ENCODE peak calls at places on chromosomes 1 and 21, in six cellular contexts. V is heart right ventricle; N is IMR-90; Y is brain microvascular endothelial cell; O is activated CD4-positive, alpha-beta T cell treated with anti-CD3 and anti-CD28 coated beads for 48 hours; K is thoracic aorta. A is an unnamed sample.

GRCh38 chr1:234973426-234974250 is 155.0 kb downstream of the TOMM20 start:
- DNase-seq in N (no peak), K (no peak), V (no peak), O (no peak), Y (no peak), A (no peak)

GRCh38 chr1:39752703-39753102 is 14.0 kb downstream of the PPIE start:
- DNase-seq in V (no peak), O (no peak), K (no peak), Y (no peak), N (no peak), A (no peak)

GRCh38 chr1:25550683-25551310 is 7.4 kb downstream of the LDLRAP1 start:
- DNase-seq in Y (no peak), V (peak), K (no peak), N (peak), O (no peak), A (no peak)

GRCh38 chr1:25650219-25650576 is 33.6 kb downstream of the MAN1C1 start:
- DNase-seq in Y (no peak), K (no peak), V (no peak), N (no peak), O (no peak), A (no peak)

GRCh38 chr1:152182431-152182830 is 23.4 kb upstream of the RPTN start:
- DNase-seq in K (no peak), O (peak), Y (peak), V (no peak), N (no peak), A (peak)

GRCh38 chr1:62407398-62408009 is 29.3 kb upstream of the USP1 start:
- DNase-seq in N (peak), V (peak), K (no peak), Y (peak), O (peak), A (peak)

GRCh38 chr1:242081446-242081845 is 82.5 kb upstream of the MAP1LC3C start:
- DNase-seq in K (no peak), N (no peak), O (no peak), Y (no peak), V (no peak), A (no peak)

GRCh38 chr1:100995196-100995983 is 30.2 kb downstream of the DPH5 start:
- DNase-seq in Y (no peak), V (no peak), K (no peak), O (no peak), N (peak), A (no peak)

GRCh38 chr1:36172983-36173382 is 17.0 kb downstream of the MAP7D1 start:
- DNase-seq in K (no peak), Y (peak), N (peak), O (no peak), V (no peak), A (peak)

GRCh38 chr1:93670141-93670540 is 11.5 kb downstream of the BCAR3 start:
- DNase-seq in Y (peak), O (no peak), N (peak), V (peak), K (no peak), A (peak)

GRCh38 chr1:85264150-85264549 is 4.7 kb upstream of the C1orf52 start:
- DNase-seq in N (peak), K (no peak), O (no peak), Y (no peak), V (no peak), A (peak)

GRCh38 chr1:34049994-34050393 is 115.0 kb downstream of the CSMD2 start:
- DNase-seq in K (no peak), Y (no peak), O (no peak), V (no peak), N (no peak), A (no peak)

GRCh38 chr1:198116469-198116868 is 40.3 kb upstream of the NEK7 start:
- DNase-seq in Y (no peak), K (no peak), V (no peak), O (no peak), N (no peak), A (no peak)

GRCh38 chr21:26447932-26448331 is 125.2 kb downstream of the CYYR1 start:
- DNase-seq in K (no peak), N (no peak), V (no peak), O (no peak), Y (no peak), A (no peak)

GRCh38 chr1:182768973-182769372 is 20.6 kb upstream of the NPL start:
- DNase-seq in K (no peak), Y (no peak), N (no peak), O (no peak), V (no peak), A (no peak)

GRCh38 chr21:44793269-44794030 is 8.2 kb downstream of the UBE2G2 start:
- DNase-seq in N (peak), O (peak), V (peak), K (no peak), Y (peak), A (peak)

GRCh38 chr1:113809651-113810602 is 2.3 kb downstream of the RSBN1 start:
- DNase-seq in N (peak), O (no peak), V (no peak), K (no peak), Y (no peak), A (peak)

GRCh38 chr1:48493031-48493430 is 21.0 kb upstream of the SPATA6 start:
- DNase-seq in O (no peak), V (no peak), N (peak), K (no peak), Y (no peak), A (no peak)

GRCh38 chr1:16173447-16174260 is 17.8 kb upstream of the EPHA2 start:
- DNase-seq in Y (peak), K (no peak), N (peak), V (no peak), O (no peak), A (peak)

GRCh38 chr1:3629561-3630160 is 4.8 kb downstream of the TPRG1L start:
- DNase-seq in V (no peak), Y (no peak), O (no peak), N (no peak), K (no peak), A (no peak)

GRCh38 chr1:229440821-229441537 is 7.1 kb upstream of the ACTA1 start:
- DNase-seq in N (peak), V (no peak), O (peak), Y (peak), K (no peak), A (peak)

GRCh38 chr1:113456967-113457366 is 66.7 kb downstream of the MAGI3 start:
- DNase-seq in O (no peak), Y (peak), K (peak), V (peak), N (peak), A (peak)

GRCh38 chr1:39623053-39623452 is 16.4 kb downstream of the HEYL start:
- DNase-seq in Y (no peak), O (no peak), K (no peak), N (no peak), V (peak), A (no peak)

GRCh38 chr1:28887835-28888682 is 26.3 kb upstream of the EPB41 start:
- DNase-seq in Y (no peak), N (no peak), V (peak), O (peak), K (no peak), A (no peak)

GRCh38 chr1:35177237-35177786 is 15.6 kb downstream of the SFPQ start:
- DNase-seq in O (no peak), K (no peak), N (no peak), V (no peak), Y (no peak), A (no peak)

GRCh38 chr1:53134961-53135734 is 7.3 kb downstream of the SLC1A7 start:
- DNase-seq in O (no peak), V (no peak), N (peak), Y (peak), K (no peak), A (no peak)

GRCh38 chr1:15958111-15958510 is 17.8 kb downstream of the ZBTB17 start:
- DNase-seq in K (no peak), Y (no peak), O (no peak), V (no peak), N (no peak), A (no peak)

GRCh38 chr1:44031051-44031899 is at the start of gene SLC6A9:
- DNase-seq in K (peak), Y (peak), O (peak), V (peak), N (peak), A (peak)

GRCh38 chr1:246771366-246771765 is 47.2 kb downstream of the SCCPDH start:
- DNase-seq in V (no peak), N (no peak), O (no peak), K (no peak), Y (no peak), A (no peak)

GRCh38 chr1:154328318-154329151 is 3.2 kb downstream of the ATP8B2 start:
- DNase-seq in V (peak), O (peak), Y (peak), N (peak), K (peak), A (peak)